ENCODE peak calls at places on chromosomes 2 and 18, in four cellular contexts. V is A549, I is K562, M is HepG2. A is an unnamed sample.

GRCh38 chr2:62056341-62056740 is 139.6 kb upstream of the B3GNT2 start:
- DNase-seq in I (no peak), V (no peak), M (no peak), A (no peak)

GRCh38 chr18:38243291-38243690 is 677.7 kb upstream of the CELF4 start:
- DNase-seq in M (no peak), V (no peak), I (no peak), A (no peak)

GRCh38 chr2:218125626-218126080 is at the start of gene CXCR2:
- DNase-seq in M (no peak), V (no peak), I (no peak), A (no peak)

GRCh38 chr2:53852540-53852939 is 7.2 kb downstream of the GPR75 start:
- DNase-seq in V (no peak), M (no peak), I (no peak), A (no peak)

GRCh38 chr2:171995586-171995985 is 4.2 kb upstream of the METAP1D start:
- DNase-seq in M (no peak), V (no peak), I (no peak), A (no peak)

GRCh38 chr2:214577769-214578168 is 166.9 kb downstream of the VWC2L start:
- DNase-seq in I (no peak), V (no peak), M (no peak), A (no peak)

GRCh38 chr18:74589021-74589420 is 8.6 kb upstream of the ZNF407 start:
- DNase-seq in I (no peak), V (no peak), M (no peak), A (no peak)

GRCh38 chr18:23107718-23108117 is 27.6 kb upstream of the CABLES1 start:
- DNase-seq in I (no peak), M (no peak), V (no peak), A (no peak)

GRCh38 chr2:69538249-69538648 is 101.0 kb upstream of the NFU1 start:
- DNase-seq in I (no peak), M (no peak), V (no peak), A (no peak)

DNA sequence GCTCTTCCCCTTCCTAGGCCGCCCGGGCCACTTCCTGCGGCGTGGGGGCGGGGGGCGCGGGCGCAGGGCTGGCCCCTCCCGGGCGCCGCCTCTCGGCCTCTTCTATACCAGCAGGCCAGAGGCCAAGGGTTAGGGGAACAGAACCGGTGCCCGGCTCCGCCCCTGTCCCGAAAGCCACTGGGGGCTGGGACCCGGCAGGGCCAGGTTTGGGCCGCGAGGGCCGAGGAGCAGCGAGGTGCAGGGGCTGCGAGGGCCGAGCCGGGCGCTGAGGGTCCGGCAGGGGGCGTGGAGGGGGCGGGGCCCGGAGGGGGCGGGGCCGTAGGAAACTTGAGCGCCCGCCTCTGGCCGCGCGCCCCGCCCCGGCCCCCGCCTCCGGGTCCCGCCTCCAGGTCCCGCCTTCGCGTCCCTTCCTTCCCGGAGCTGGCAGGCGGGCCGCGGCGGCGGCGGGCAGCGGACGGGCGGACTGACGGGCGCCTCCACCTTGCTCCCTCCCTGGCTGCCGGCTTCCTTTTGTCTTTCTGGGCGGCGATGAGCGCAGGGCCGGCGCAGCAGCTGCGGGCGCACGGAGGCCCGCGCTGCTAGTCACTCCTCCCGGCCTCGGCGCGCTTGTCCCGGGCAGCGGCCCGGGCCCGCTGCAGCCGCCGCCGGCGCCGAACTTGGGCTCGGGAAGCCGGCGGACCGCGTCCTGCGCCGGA is at the start of gene HPCAL1:
- DNase-seq in V (peak; percentile 92), I (peak; percentile 95), M (peak; percentile 96), A (peak; percentile 81)
- TF ChIP-seq POLR2A in V (peak; percentile 91), I (peak; percentile 36), M (peak; percentile 59), A (peak; percentile 89)

DNA sequence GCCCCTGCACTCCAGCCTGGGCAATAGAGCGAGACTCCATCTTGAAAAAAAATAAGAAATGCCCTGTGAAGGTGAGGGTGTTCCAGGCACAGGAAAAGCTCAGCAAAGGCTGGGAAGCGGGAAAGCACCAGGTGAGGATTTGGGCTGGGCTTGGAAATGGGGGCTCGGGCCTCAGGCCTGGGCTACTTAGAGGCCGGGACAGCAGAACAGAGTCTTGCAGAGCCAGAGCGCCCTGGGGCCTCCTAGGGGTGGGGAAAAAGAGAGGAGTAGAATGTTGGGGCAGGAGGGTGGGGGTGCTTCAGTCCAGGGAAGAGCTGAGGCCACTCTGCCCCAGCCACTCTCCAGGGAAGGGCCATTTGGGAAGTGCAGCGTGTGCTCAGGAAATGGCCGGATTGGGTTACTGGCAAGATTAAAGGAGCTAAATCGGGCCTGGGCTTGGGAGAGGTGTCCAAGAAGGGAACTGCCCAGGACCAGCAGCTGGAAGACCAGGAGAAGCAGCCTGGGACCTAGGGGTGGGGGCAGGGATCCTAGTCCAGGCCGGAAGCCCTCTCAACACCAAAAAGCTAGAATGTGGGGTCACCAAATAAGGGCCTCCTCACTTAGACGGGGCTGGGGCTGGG is 13.8 kb upstream of the DES start:
- DNase-seq in V (no peak), M (no peak), I (no peak), A (no peak)
- TF ChIP-seq MYC in V (no peak), M (no peak), I (no peak), A (no peak)

DNA sequence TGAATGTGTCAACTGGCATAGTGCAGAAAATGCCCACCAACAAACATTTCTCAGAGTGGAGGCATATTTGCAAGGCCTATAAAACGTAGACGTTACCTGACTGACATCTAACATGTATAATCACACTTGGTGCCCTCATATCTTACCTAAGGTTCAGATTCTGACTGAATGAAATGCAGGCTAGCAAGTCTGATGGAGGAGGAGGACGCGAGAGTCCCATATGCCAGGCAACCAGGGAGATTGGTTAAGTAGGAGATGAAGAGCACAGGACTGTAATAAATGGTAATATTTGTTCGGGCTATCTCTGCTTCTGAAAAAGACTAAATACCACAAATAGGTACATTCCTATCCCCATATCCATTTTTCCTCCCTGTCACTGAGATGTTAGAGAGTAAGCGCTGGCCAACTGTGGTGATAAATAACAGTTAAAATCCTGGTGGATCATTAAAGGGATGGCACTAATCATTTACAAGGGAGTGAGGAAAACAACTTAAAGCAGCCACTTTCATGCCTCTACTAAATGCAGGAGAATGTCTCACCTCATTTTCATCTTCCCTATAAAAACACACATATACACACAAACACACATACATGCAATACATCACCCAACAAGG is 217.2 kb downstream of the TMEM163 start:
- DNase-seq in M (no peak), V (no peak), I (no peak), A (no peak)
- H3K27ac ChIP-seq in M (no peak overlapping the region), V (no peak overlapping the region), I (no peak overlapping the region), A (no peak overlapping the region)

GRCh38 chr2:231456295-231457004 is 7.8 kb downstream of the NCL start:
- DNase-seq in M (no peak), I (no peak), V (no peak), A (no peak)

GRCh38 chr2:231452799-231453508 is 11.3 kb downstream of the NCL start:
- DNase-seq in M (peak; percentile 23), V (no peak), I (no peak), A (no peak)

GRCh38 chr2:231455890-231456289 is 8.4 kb downstream of the NCL start:
- DNase-seq in V (no peak), M (no peak), I (no peak), A (no peak)

GRCh38 chr2:231455222-231455621 is 9.1 kb downstream of the NCL start:
- DNase-seq in M (no peak), I (no peak), V (no peak), A (no peak)

DNA sequence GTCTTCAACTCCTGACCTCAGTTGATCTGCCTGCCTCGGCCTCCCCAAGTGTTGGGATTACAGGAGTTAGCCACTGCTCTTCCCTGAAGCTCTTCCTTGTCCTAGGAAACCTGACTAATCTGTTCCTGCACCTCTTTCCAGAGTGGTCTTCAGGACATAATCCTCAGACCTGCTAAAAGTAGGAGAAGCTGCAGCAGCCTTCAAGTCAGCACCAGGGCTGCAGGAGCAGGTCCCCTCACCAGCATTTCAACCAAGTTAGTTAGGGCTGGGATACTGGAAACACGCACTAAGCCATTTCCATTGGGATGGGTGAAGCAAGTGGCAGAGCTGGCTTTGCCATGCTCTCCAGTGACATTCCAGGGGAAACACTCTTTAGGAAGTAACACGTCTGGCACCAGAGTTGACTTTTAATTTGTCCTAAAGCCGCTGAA is 9.9 kb downstream of the NCL start:
- DNase-seq in I (no peak), M (no peak), V (no peak), A (no peak)
- TF ChIP-seq POLR2A in I (no peak), M (no peak), V (no peak), A (no peak)

DNA sequence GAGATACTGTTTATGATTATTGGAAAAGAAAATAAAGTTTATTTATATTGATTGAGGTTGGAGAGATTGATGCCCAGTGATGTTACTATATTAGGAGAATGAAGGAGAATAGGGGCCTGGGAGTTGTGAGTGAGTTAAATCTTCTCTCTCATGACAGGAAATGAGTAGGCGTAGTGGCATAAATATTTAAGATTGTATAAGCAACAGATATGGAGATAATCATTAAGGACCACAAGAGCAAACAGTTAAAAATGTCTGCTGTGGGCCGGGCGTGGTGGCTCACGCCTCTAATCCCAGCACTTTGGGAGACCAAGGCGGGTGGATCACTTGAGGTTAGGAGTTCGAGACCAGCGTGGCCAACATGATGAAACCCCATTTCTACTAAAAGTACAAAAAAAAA is 62.7 kb downstream of the PTRHD1 start:
- DNase-seq in I (no peak), M (no peak), V (no peak), A (peak; percentile 34)
- TF ChIP-seq MYC in I (no peak), M (no peak), V (no peak), A (no peak)

GRCh38 chr2:65930259-65930658 is 497.9 kb upstream of the SPRED2 start:
- DNase-seq in V (no peak), I (no peak), M (no peak), A (no peak)
- H3K27ac ChIP-seq in V (no peak overlapping the region), I (no peak overlapping the region), M (no peak overlapping the region), A (no peak overlapping the region)

DNA sequence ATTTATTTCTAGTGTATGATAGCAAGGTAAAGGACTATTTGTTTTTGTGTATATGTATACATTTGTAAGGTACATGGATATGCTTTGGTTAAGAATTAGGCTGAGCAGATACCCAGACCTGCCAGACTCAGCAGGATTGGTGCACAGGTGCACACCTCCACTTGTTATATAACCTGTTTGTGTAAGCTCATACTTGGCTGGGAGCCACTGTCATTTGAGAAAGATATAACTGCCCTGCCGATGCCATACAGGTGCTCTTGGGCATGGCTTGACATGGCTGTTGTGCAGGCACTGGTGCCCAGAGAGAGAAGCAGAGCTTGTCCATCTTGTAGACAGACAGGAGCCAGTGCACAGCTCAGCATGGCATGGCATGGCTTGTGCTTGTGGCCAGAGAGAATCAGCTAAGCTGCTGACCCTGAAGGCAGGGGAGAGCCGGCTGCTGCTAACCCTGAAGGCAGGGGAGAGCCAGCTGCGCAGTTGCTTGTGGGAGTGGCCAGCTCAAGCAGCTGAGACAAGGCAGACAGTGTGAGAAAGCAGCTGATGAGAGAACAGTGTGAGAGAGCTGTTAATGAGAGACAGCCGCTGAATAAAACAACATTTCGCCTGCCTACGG is 136.5 kb downstream of the RNF144A start:
- DNase-seq in I (no peak), M (no peak), V (no peak), A (no peak)
- TF ChIP-seq POLR2A in I (no peak), M (no peak), V (no peak), A (no peak)

A was measured in endothelial cell of umbilical vein.